ENCODE peak calls at places on chromosomes 5 and 9, in five cellular contexts. One of them, this sample, is unnamed.

GRCh38 chr9:6106576-6107339 is 91.3 kb upstream of the RANBP6 start:
- DNase-seq in HFFc6: peak; percentile 46
- DNase-seq in gastrocnemius medialis: peak; percentile 45
- DNase-seq in NCI-H510A: no peak
- DNase-seq in ecto neural progenitor cell: peak; percentile 54
- DNase-seq in this sample: no peak

GRCh38 chr9:135116892-135117680 is 29.6 kb downstream of the OLFM1 start:
- DNase-seq in gastrocnemius medialis: no peak
- DNase-seq in NCI-H510A: no peak
- DNase-seq in HFFc6: no peak
- DNase-seq in ecto neural progenitor cell: no peak
- DNase-seq in this sample: no peak

GRCh38 chr9:137095664-137096517 is 9.1 kb downstream of the MAN1B1 start:
- DNase-seq in ecto neural progenitor cell: no peak
- DNase-seq in gastrocnemius medialis: no peak
- DNase-seq in NCI-H510A: no peak
- DNase-seq in HFFc6: no peak
- DNase-seq in this sample: no peak

GRCh38 chr9:130421802-130422276 is 22.9 kb upstream of the ASS1 start:
- DNase-seq in HFFc6: peak; percentile 26
- DNase-seq in gastrocnemius medialis: no peak
- DNase-seq in ecto neural progenitor cell: no peak
- DNase-seq in NCI-H510A: no peak
- DNase-seq in this sample: no peak

GRCh38 chr5:88836195-88836838 is 46.7 kb downstream of the MEF2C start:
- DNase-seq in ecto neural progenitor cell: no peak
- DNase-seq in gastrocnemius medialis: peak; percentile 60
- DNase-seq in HFFc6: no peak
- DNase-seq in NCI-H510A: no peak
- DNase-seq in this sample: no peak

GRCh38 chr5:43729846-43730478 is 127.0 kb downstream of the NNT start:
- DNase-seq in NCI-H510A: no peak
- DNase-seq in ecto neural progenitor cell: no peak
- DNase-seq in HFFc6: peak; percentile 25
- DNase-seq in gastrocnemius medialis: no peak
- DNase-seq in this sample: no peak

GRCh38 chr5:149935431-149935901 is 9.1 kb downstream of the PDE6A start:
- DNase-seq in gastrocnemius medialis: no peak
- DNase-seq in NCI-H510A: no peak
- DNase-seq in ecto neural progenitor cell: no peak
- DNase-seq in HFFc6: no peak
- DNase-seq in this sample: no peak

GRCh38 chr5:130871346-130872086 is 293.5 kb downstream of the HINT1 start:
- DNase-seq in HFFc6: no peak
- DNase-seq in gastrocnemius medialis: peak; percentile 50
- DNase-seq in NCI-H510A: no peak
- DNase-seq in ecto neural progenitor cell: peak; percentile 49
- DNase-seq in this sample: no peak

GRCh38 chr5:32343058-32343672 is 30.4 kb upstream of the MTMR12 start:
- DNase-seq in ecto neural progenitor cell: no peak
- DNase-seq in gastrocnemius medialis: no peak
- DNase-seq in HFFc6: no peak
- DNase-seq in NCI-H510A: no peak
- DNase-seq in this sample: no peak

GRCh38 chr5:108238936-108239887 is 142.7 kb downstream of the FBXL17 start:
- DNase-seq in HFFc6: no peak
- DNase-seq in gastrocnemius medialis: no peak
- DNase-seq in ecto neural progenitor cell: no peak
- DNase-seq in NCI-H510A: no peak
- DNase-seq in this sample: no peak

GRCh38 chr5:154771383-154771901 is 16.3 kb downstream of the LARP1 start:
- DNase-seq in HFFc6: peak; percentile 86
- DNase-seq in ecto neural progenitor cell: peak; percentile 63
- DNase-seq in NCI-H510A: no peak
- DNase-seq in gastrocnemius medialis: no peak
- DNase-seq in this sample: no peak

GRCh38 chr5:152349683-152350526 is 55.2 kb downstream of the NMUR2 start:
- DNase-seq in HFFc6: no peak
- DNase-seq in NCI-H510A: no peak
- DNase-seq in ecto neural progenitor cell: peak; percentile 58
- DNase-seq in gastrocnemius medialis: no peak
- DNase-seq in this sample: peak; percentile 11

GRCh38 chr5:150469718-150470470 is 20.4 kb upstream of the RPS14 start:
- DNase-seq in HFFc6: peak; percentile 98
- DNase-seq in ecto neural progenitor cell: no peak
- DNase-seq in NCI-H510A: no peak
- DNase-seq in gastrocnemius medialis: no peak
- DNase-seq in this sample: no peak

GRCh38 chr9:37994639-37995347 is 74.2 kb downstream of the SHB start:
- DNase-seq in gastrocnemius medialis: peak; percentile 90
- DNase-seq in NCI-H510A: no peak
- DNase-seq in HFFc6: peak; percentile 75
- DNase-seq in ecto neural progenitor cell: no peak
- DNase-seq in this sample: peak; percentile 14

GRCh38 chr5:132474881-132475511 is 15.6 kb downstream of the IRF1 start:
- DNase-seq in NCI-H510A: no peak
- DNase-seq in gastrocnemius medialis: peak; percentile 11
- DNase-seq in HFFc6: no peak
- DNase-seq in ecto neural progenitor cell: no peak
- DNase-seq in this sample: no peak

GRCh38 chr5:142821733-142822487 is 51.7 kb downstream of the ARHGAP26 start:
- DNase-seq in ecto neural progenitor cell: no peak
- DNase-seq in NCI-H510A: no peak
- DNase-seq in HFFc6: peak; percentile 93
- DNase-seq in gastrocnemius medialis: no peak
- DNase-seq in this sample: no peak

GRCh38 chr9:126673689-126674364 is 60.1 kb downstream of the LMX1B start:
- DNase-seq in ecto neural progenitor cell: peak; percentile 76
- DNase-seq in gastrocnemius medialis: no peak
- DNase-seq in HFFc6: no peak
- DNase-seq in NCI-H510A: peak; percentile 58
- DNase-seq in this sample: no peak

GRCh38 chr5:151589878-151590570 is 1.1 kb downstream of the FAT2 start:
- DNase-seq in NCI-H510A: no peak
- DNase-seq in HFFc6: no peak
- DNase-seq in gastrocnemius medialis: no peak
- DNase-seq in ecto neural progenitor cell: peak; percentile 31
- DNase-seq in this sample: no peak

GRCh38 chr5:168809218-168809617 is 230.1 kb upstream of the PANK3 start:
- DNase-seq in NCI-H510A: no peak
- DNase-seq in ecto neural progenitor cell: no peak
- DNase-seq in HFFc6: no peak
- DNase-seq in gastrocnemius medialis: no peak
- DNase-seq in this sample: no peak

This sample was measured in NCI-H187.